ENCODE peak calls at places on chromosomes 6 and 20, in five cellular contexts. U, C, N, P and X are unnamed samples.

GRCh38 chr20:34864216-34864615 is 8.4 kb downstream of the GGT7 start:
- DNase-seq in N (no peak), C (no peak), P (no peak), U (no peak), X (no peak)

GRCh38 chr6:144181639-144182038 is 31.3 kb downstream of the STX11 start:
- DNase-seq in C (no peak), N (no peak), U (no peak), P (no peak), X (no peak)

GRCh38 chr6:74410630-74411029 is 714.6 kb downstream of the CD109 start:
- DNase-seq in N (no peak), U (no peak), P (no peak), C (no peak), X (no peak)

GRCh38 chr6:35161265-35161664 is 20.1 kb upstream of the TCP11 start:
- DNase-seq in N (no peak), U (no peak), P (no peak), C (no peak), X (no peak)

GRCh38 chr6:134317471-134318131 is at the start of gene SGK1:
- DNase-seq in N (peak; percentile 59), U (no peak), P (no peak), C (peak; percentile 72), X (peak; percentile 17)

GRCh38 chr20:50038574-50038991 is 55.8 kb downstream of the SNAI1 start:
- DNase-seq in P (no peak), N (no peak), C (no peak), U (no peak), X (no peak)

GRCh38 chr6:48140221-48140620 is 29.2 kb upstream of the PTCHD4 start:
- DNase-seq in P (no peak), C (no peak), N (no peak), U (no peak), X (no peak)

GRCh38 chr20:60761056-60761455 is 491.0 kb upstream of the CDH4 start:
- DNase-seq in C (no peak), P (no peak), U (no peak), N (no peak), X (no peak)

GRCh38 chr20:59933849-59934585 is 580 bp upstream of the SYCP2 start:
- DNase-seq in N (peak; percentile 97), C (peak; percentile 84), P (peak; percentile 86), U (peak; percentile 71), X (peak; percentile 62)

GRCh38 chr6:109991307-109992101 is 13.4 kb downstream of the GPR6 start:
- DNase-seq in U (no peak), N (no peak), C (no peak), P (no peak), X (no peak)

GRCh38 chr6:44056392-44057237 is 70.6 kb downstream of the MRPL14 start:
- DNase-seq in U (peak; percentile 86), N (peak; percentile 83), P (peak; percentile 73), C (peak; percentile 37), X (no peak)

DNA sequence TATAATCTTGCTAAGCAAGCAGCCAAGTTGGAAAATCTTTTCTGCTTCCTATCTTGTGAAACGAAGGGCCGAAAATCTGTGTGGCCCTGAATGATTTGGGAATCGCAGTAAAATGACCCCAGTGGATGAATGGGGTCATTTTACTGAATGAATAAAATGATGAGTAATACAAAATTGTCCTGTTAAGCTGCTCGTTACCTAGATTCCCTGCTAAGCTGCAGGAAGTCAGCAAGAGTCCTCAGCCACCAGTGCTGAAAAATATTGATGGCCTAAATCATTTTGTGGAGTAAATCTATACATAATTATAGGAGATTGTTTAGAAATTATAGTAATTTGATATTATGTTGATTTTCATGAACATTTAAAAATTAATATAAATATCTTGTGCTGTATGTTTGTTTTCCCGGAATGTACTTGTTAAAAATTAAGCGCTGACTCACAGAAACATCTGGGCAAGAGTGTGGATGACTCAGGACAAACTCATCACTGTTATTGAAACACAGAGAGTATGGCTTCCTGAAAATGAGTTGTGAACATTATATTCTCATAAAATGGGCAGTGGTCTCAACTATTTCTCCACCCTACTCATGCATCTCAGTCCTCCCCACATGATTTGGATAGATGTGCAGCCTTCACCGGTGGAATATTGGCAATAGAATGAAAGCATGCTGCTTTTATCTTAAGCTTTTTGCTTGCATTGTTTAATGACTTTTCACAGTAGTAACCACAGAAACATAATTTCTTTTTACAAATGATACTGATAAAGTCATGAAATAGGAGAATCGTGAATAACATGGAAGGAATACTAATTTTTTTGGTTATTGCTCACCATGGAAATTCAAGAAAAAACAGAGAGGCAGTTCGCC is 36.2 kb upstream of the RGS17 start:
- DNase-seq in N (no peak), P (no peak), U (no peak), C (no peak), X (no peak)
- H3K27ac ChIP-seq in N (peak overlapping the region; percentile 16), P (no peak overlapping the region), U (no peak overlapping the region), C (no peak overlapping the region), X (no peak overlapping the region)

GRCh38 chr6:89750338-89750737 is 69.3 kb downstream of the MDN1 start:
- DNase-seq in C (no peak), N (no peak), U (no peak), P (no peak), X (no peak)

GRCh38 chr6:89749918-89750317 is 69.7 kb downstream of the MDN1 start:
- DNase-seq in U (no peak), C (no peak), P (no peak), N (no peak), X (no peak)

GRCh38 chr6:89745728-89746127 is 73.9 kb downstream of the MDN1 start:
- DNase-seq in C (no peak), P (no peak), N (no peak), U (no peak), X (no peak)

GRCh38 chr6:89745096-89745495 is 74.5 kb downstream of the MDN1 start:
- DNase-seq in P (no peak), C (no peak), U (no peak), N (no peak), X (no peak)
- H3K27ac ChIP-seq in P (no peak overlapping the region), C (no peak overlapping the region), U (no peak overlapping the region), N (no peak overlapping the region), X (no peak overlapping the region)

DNA sequence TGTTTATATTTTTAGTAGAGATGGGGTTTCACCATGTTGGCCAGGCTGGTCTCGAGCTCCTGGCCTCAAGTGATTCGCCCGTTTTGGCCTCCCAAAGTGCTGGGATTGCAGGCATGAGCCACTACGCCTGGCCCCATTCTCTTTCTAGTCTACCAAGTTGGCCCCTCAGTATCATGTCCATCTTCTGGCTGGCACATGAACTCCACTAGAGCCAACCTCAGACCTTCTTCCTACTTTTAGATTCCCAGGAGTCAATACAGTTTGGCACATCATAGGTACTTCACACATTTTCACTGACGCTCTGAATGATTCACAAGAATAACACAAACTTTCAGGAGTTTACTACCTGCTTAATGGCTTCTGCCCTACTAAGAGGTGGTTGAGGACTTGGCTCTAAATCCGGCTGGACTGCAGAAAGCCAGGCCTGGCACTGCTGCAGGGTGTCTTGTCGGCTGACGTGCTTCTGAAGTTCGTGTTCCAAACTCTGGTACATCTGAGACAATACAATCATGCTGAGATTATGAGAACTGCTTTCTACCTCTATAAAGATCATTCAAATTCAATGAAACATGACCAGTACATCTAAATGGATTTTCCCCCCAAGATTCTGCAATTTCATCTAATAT is 293.3 kb downstream of the SYNE1 start:
- DNase-seq in P (peak; percentile 26), N (no peak), U (no peak), C (no peak), X (no peak)
- H3K27ac ChIP-seq in P (no peak overlapping the region), N (no peak overlapping the region), U (peak overlapping the region; percentile 14), C (no peak overlapping the region), X (no peak overlapping the region)

GRCh38 chr20:47785321-47785899 is at the start of gene SULF2:
- DNase-seq in U (no peak), C (peak; percentile 52), N (peak; percentile 77), P (peak; percentile 65), X (no peak)
- H3K27ac ChIP-seq in U (peak within 1 kb of the TSS; percentile 63), C (peak within 1 kb of the TSS; percentile 88), N (peak within 1 kb of the TSS; percentile 83), P (peak within 1 kb of the TSS; percentile 85), X (peak within 1 kb of the TSS; percentile 66)